ENCODE peak calls at places on chromosome 5, in six cellular contexts. One of them, this sample, is unnamed.

GRCh38 chr5:170420809-170421412 is 31.7 kb upstream of the KCNMB1 start:
- DNase-seq in kidney epithelial cell: peak
- DNase-seq in NB4: peak
- DNase-seq in neural progenitor cell: peak
- DNase-seq in epithelial cell of esophagus: peak
- DNase-seq in GM13976: peak
- DNase-seq in this sample: peak

GRCh38 chr5:55308254-55308836 is 556 bp downstream of the MTREX start:
- DNase-seq in kidney epithelial cell: no peak
- DNase-seq in NB4: peak
- DNase-seq in neural progenitor cell: no peak
- DNase-seq in epithelial cell of esophagus: peak
- DNase-seq in GM13976: peak
- DNase-seq in this sample: no peak

GRCh38 chr5:173302546-173303155 is 25.6 kb downstream of the STC2 start:
- DNase-seq in kidney epithelial cell: peak
- DNase-seq in NB4: no peak
- DNase-seq in neural progenitor cell: peak
- DNase-seq in epithelial cell of esophagus: peak
- DNase-seq in GM13976: no peak
- DNase-seq in this sample: no peak

GRCh38 chr5:177444106-177445051 is 2.2 kb upstream of the PRR7 start:
- DNase-seq in kidney epithelial cell: no peak
- DNase-seq in NB4: peak
- DNase-seq in neural progenitor cell: no peak
- DNase-seq in epithelial cell of esophagus: no peak
- DNase-seq in GM13976: peak
- DNase-seq in this sample: no peak

GRCh38 chr5:168947212-168947868 is 353.6 kb downstream of the SLIT3 start:
- DNase-seq in kidney epithelial cell: no peak
- DNase-seq in NB4: peak
- DNase-seq in neural progenitor cell: peak
- DNase-seq in epithelial cell of esophagus: peak
- DNase-seq in GM13976: peak
- DNase-seq in this sample: no peak

GRCh38 chr5:6482735-6483134 is 34.1 kb downstream of the UBE2QL1 start:
- DNase-seq in kidney epithelial cell: no peak
- DNase-seq in NB4: no peak
- DNase-seq in neural progenitor cell: no peak
- DNase-seq in epithelial cell of esophagus: no peak
- DNase-seq in GM13976: no peak
- DNase-seq in this sample: no peak

GRCh38 chr5:133642153-133642552 is 29.8 kb upstream of the FSTL4 start:
- DNase-seq in kidney epithelial cell: no peak
- DNase-seq in NB4: no peak
- DNase-seq in neural progenitor cell: no peak
- DNase-seq in epithelial cell of esophagus: no peak
- DNase-seq in GM13976: no peak
- DNase-seq in this sample: no peak

GRCh38 chr5:77852514-77853352 is 76.6 kb upstream of the TBCA start:
- DNase-seq in kidney epithelial cell: peak
- DNase-seq in NB4: peak
- DNase-seq in neural progenitor cell: peak
- DNase-seq in epithelial cell of esophagus: no peak
- DNase-seq in GM13976: peak
- DNase-seq in this sample: no peak

GRCh38 chr5:35884125-35884788 is 27.6 kb downstream of the IL7R start:
- DNase-seq in kidney epithelial cell: peak
- DNase-seq in NB4: peak
- DNase-seq in neural progenitor cell: no peak
- DNase-seq in epithelial cell of esophagus: peak
- DNase-seq in GM13976: no peak
- DNase-seq in this sample: no peak

GRCh38 chr5:73828465-73828864 is 202.5 kb downstream of the ARHGEF28 start:
- DNase-seq in kidney epithelial cell: no peak
- DNase-seq in NB4: no peak
- DNase-seq in neural progenitor cell: no peak
- DNase-seq in epithelial cell of esophagus: no peak
- DNase-seq in GM13976: no peak
- DNase-seq in this sample: no peak

GRCh38 chr5:932151-932627 is 39.5 kb downstream of the TRIP13 start:
- DNase-seq in kidney epithelial cell: no peak
- DNase-seq in NB4: no peak
- DNase-seq in neural progenitor cell: no peak
- DNase-seq in epithelial cell of esophagus: no peak
- DNase-seq in GM13976: no peak
- DNase-seq in this sample: no peak

GRCh38 chr5:6788956-6789649 is 75.9 kb downstream of the TENT4A start:
- DNase-seq in kidney epithelial cell: no peak
- DNase-seq in NB4: peak
- DNase-seq in neural progenitor cell: no peak
- DNase-seq in epithelial cell of esophagus: no peak
- DNase-seq in GM13976: no peak
- DNase-seq in this sample: no peak

GRCh38 chr5:84565866-84566265 is 181.2 kb upstream of the EDIL3 start:
- DNase-seq in kidney epithelial cell: no peak
- DNase-seq in NB4: no peak
- DNase-seq in neural progenitor cell: no peak
- DNase-seq in epithelial cell of esophagus: no peak
- DNase-seq in GM13976: no peak
- DNase-seq in this sample: no peak

GRCh38 chr5:40441733-40442132 is 238.0 kb upstream of the PTGER4 start:
- DNase-seq in kidney epithelial cell: no peak
- DNase-seq in NB4: no peak
- DNase-seq in neural progenitor cell: no peak
- DNase-seq in epithelial cell of esophagus: peak
- DNase-seq in GM13976: peak
- DNase-seq in this sample: no peak

GRCh38 chr5:107321906-107322305 is 348.8 kb downstream of the EFNA5 start:
- DNase-seq in kidney epithelial cell: no peak
- DNase-seq in NB4: no peak
- DNase-seq in neural progenitor cell: no peak
- DNase-seq in epithelial cell of esophagus: peak
- DNase-seq in GM13976: no peak
- DNase-seq in this sample: no peak

GRCh38 chr5:179699640-179700298 is 1.0 kb downstream of the CANX start:
- DNase-seq in kidney epithelial cell: no peak
- DNase-seq in NB4: peak
- DNase-seq in neural progenitor cell: peak
- DNase-seq in epithelial cell of esophagus: peak
- DNase-seq in GM13976: peak
- DNase-seq in this sample: no peak

GRCh38 chr5:66894480-66895240 is 298.5 kb downstream of the MAST4 start:
- DNase-seq in kidney epithelial cell: no peak
- DNase-seq in NB4: no peak
- DNase-seq in neural progenitor cell: no peak
- DNase-seq in epithelial cell of esophagus: peak
- DNase-seq in GM13976: no peak
- DNase-seq in this sample: no peak

GRCh38 chr5:58075907-58076306 is 384.0 kb downstream of the PLK2 start:
- DNase-seq in kidney epithelial cell: no peak
- DNase-seq in NB4: no peak
- DNase-seq in neural progenitor cell: no peak
- DNase-seq in epithelial cell of esophagus: no peak
- DNase-seq in GM13976: no peak
- DNase-seq in this sample: no peak

GRCh38 chr5:142767925-142768324 is 2.3 kb upstream of the ARHGAP26 start:
- DNase-seq in kidney epithelial cell: no peak
- DNase-seq in NB4: no peak
- DNase-seq in neural progenitor cell: no peak
- DNase-seq in epithelial cell of esophagus: no peak
- DNase-seq in GM13976: no peak
- DNase-seq in this sample: no peak

GRCh38 chr5:10528056-10528816 is 35.6 kb upstream of the ANKRD33B start:
- DNase-seq in kidney epithelial cell: no peak
- DNase-seq in NB4: peak
- DNase-seq in neural progenitor cell: no peak
- DNase-seq in epithelial cell of esophagus: peak
- DNase-seq in GM13976: no peak
- DNase-seq in this sample: no peak

GRCh38 chr5:86909461-86909881 is 291.7 kb downstream of the COX7C start:
- DNase-seq in kidney epithelial cell: no peak
- DNase-seq in NB4: no peak
- DNase-seq in neural progenitor cell: no peak
- DNase-seq in epithelial cell of esophagus: peak
- DNase-seq in GM13976: no peak
- DNase-seq in this sample: no peak

GRCh38 chr5:172683696-172684464 is 42.8 kb downstream of the NEURL1B start:
- DNase-seq in kidney epithelial cell: no peak
- DNase-seq in NB4: no peak
- DNase-seq in neural progenitor cell: peak
- DNase-seq in epithelial cell of esophagus: no peak
- DNase-seq in GM13976: peak
- DNase-seq in this sample: no peak

DNA sequence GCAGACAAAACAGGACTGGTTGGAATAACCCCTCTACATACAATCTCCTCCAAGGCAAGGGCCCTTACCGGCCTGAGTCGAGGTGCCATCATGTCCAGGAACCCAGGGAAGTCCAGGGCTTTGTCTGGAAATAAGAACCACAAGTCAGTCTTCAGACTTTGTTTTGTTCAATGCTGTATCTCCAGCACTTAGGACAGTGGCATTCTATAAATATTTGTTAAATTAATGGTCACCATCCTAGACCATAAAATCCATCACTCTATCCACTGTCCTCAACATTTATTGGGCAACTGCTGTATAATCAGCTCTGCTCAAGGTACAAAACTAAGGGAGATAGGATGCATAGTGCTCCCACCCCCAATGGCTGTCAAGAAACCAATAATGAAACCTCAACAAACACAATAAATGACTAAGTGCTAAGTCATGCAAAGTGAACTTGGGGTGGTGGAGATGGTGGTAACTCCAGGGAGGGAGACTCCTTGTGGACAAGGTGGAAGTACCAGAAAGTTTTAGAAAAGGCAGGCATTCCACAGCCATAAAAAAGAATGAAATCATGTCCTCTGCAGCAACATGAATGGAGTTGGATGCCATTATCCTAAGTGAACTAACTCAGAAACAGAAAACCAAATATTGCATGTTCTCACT is 5.0 kb downstream of the RELL2 start:
- DNase-seq in kidney epithelial cell: peak
- DNase-seq in NB4: peak
- DNase-seq in neural progenitor cell: no peak
- DNase-seq in epithelial cell of esophagus: peak
- DNase-seq in GM13976: peak
- DNase-seq in this sample: no peak
- TF ChIP-seq CTCF in kidney epithelial cell: peak
- TF ChIP-seq CTCF in NB4: peak
- TF ChIP-seq CTCF in neural progenitor cell: no peak
- TF ChIP-seq CTCF in epithelial cell of esophagus: peak
- TF ChIP-seq CTCF in GM13976: no peak
- TF ChIP-seq CTCF in this sample: no peak

GRCh38 chr5:111165058-111165457 is 59.1 kb upstream of the CAMK4 start:
- DNase-seq in kidney epithelial cell: no peak
- DNase-seq in NB4: no peak
- DNase-seq in neural progenitor cell: peak
- DNase-seq in epithelial cell of esophagus: no peak
- DNase-seq in GM13976: no peak
- DNase-seq in this sample: no peak

GRCh38 chr5:111158105-111158744 is 66.0 kb upstream of the CAMK4 start:
- DNase-seq in kidney epithelial cell: peak
- DNase-seq in NB4: peak
- DNase-seq in neural progenitor cell: peak
- DNase-seq in epithelial cell of esophagus: peak
- DNase-seq in GM13976: peak
- DNase-seq in this sample: peak

GRCh38 chr5:111163000-111163399 is 61.2 kb upstream of the CAMK4 start:
- DNase-seq in kidney epithelial cell: no peak
- DNase-seq in NB4: no peak
- DNase-seq in neural progenitor cell: no peak
- DNase-seq in epithelial cell of esophagus: no peak
- DNase-seq in GM13976: no peak
- DNase-seq in this sample: no peak

DNA sequence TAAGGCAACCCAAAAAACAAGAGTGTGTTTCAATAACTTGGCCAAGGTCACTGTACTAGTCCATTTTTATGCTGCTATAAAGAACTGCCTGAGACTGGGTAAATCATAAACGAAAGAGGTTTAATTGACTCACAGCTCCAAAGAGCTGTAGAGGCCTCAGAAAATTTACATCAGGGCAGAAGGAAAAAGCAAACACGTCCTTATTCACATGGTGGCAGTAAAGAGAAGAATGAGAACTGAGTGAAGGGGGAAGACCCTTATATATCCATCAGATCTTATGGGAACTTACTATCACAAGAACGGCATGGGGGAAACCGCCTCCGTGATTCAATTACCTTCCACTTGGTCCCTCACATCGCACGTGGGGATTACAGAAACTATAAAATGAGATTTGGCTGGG is 64.3 kb upstream of the CAMK4 start:
- DNase-seq in kidney epithelial cell: no peak
- DNase-seq in NB4: no peak
- DNase-seq in neural progenitor cell: no peak
- DNase-seq in epithelial cell of esophagus: no peak
- DNase-seq in GM13976: no peak
- DNase-seq in this sample: no peak
- TF ChIP-seq CTCF in kidney epithelial cell: peak
- TF ChIP-seq CTCF in NB4: no peak
- TF ChIP-seq CTCF in neural progenitor cell: peak
- TF ChIP-seq CTCF in epithelial cell of esophagus: no peak
- TF ChIP-seq CTCF in GM13976: peak
- TF ChIP-seq CTCF in this sample: no peak

DNA sequence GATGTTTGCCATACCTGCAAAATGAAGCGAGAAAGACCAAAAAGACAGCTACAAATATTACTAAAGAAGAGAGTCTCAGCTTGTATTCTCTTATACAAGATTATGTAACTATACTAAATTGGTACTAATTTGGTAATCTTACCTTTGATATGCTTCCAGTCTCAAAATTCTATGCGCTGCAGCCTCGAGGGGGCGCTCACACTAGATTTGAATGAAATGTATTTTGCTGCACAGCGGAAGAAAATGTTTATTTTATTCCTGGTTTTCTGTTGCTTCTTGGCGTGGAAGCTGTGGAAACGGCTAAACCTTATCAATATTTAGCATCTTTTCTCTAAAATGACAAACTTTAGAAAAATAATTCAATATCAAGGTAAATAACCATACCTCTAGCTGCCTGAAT is 267.0 kb upstream of the NUDT12 start:
- DNase-seq in kidney epithelial cell: no peak
- DNase-seq in NB4: peak
- DNase-seq in neural progenitor cell: peak
- DNase-seq in epithelial cell of esophagus: peak
- DNase-seq in GM13976: no peak
- DNase-seq in this sample: no peak
- TF ChIP-seq CTCF in kidney epithelial cell: peak
- TF ChIP-seq CTCF in NB4: peak
- TF ChIP-seq CTCF in neural progenitor cell: peak
- TF ChIP-seq CTCF in epithelial cell of esophagus: no peak
- TF ChIP-seq CTCF in GM13976: no peak
- TF ChIP-seq CTCF in this sample: no peak

DNA sequence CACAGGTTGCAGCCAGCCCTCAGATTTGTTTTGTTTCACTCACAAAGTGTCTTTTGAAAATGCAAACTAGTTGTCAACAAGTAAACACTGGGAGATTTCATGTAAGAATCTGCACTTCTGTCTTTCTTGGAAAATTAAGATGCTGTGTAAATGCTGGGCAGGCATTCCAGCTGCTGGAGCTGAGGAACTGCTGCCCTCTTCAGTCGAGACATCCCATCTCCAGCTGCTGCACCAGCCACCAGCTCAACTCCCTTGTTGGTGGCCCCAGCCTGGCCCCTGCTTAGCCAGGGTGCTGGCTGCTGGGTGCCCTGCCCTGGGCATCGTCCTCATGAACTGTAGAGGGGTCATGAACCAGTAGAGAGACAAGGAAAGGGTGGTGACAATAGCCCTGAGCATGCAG is 33.1 kb upstream of the AFAP1L1 start:
- DNase-seq in kidney epithelial cell: no peak
- DNase-seq in NB4: no peak
- DNase-seq in neural progenitor cell: no peak
- DNase-seq in epithelial cell of esophagus: peak
- DNase-seq in GM13976: no peak
- DNase-seq in this sample: no peak
- TF ChIP-seq CTCF in kidney epithelial cell: peak
- TF ChIP-seq CTCF in NB4: peak
- TF ChIP-seq CTCF in neural progenitor cell: peak
- TF ChIP-seq CTCF in epithelial cell of esophagus: peak
- TF ChIP-seq CTCF in GM13976: no peak
- TF ChIP-seq CTCF in this sample: no peak